ENCODE peak calls at places on chromosomes 16 and 17, in five cellular contexts. One of them, this sample, is unnamed.

GRCh38 chr17:29588561-29589411 is 662 bp downstream of the GIT1 start:
- DNase-seq in HTR-8/SVneo: peak
- DNase-seq in AG09309: no peak
- DNase-seq in hypothalamus: peak
- DNase-seq in T-helper 17 cell: peak
- DNase-seq in this sample: peak

GRCh38 chr17:42296012-42296411 is 7.7 kb downstream of the STAT5A start:
- DNase-seq in HTR-8/SVneo: no peak
- DNase-seq in AG09309: no peak
- DNase-seq in hypothalamus: no peak
- DNase-seq in T-helper 17 cell: no peak
- DNase-seq in this sample: no peak

GRCh38 chr17:4610162-4610561 is 25.8 kb downstream of the SMTNL2 start:
- DNase-seq in HTR-8/SVneo: no peak
- DNase-seq in AG09309: no peak
- DNase-seq in hypothalamus: no peak
- DNase-seq in T-helper 17 cell: no peak
- DNase-seq in this sample: no peak

GRCh38 chr17:8556074-8556473 is 74.5 kb downstream of the MYH10 start:
- DNase-seq in HTR-8/SVneo: no peak
- DNase-seq in AG09309: no peak
- DNase-seq in hypothalamus: no peak
- DNase-seq in T-helper 17 cell: no peak
- DNase-seq in this sample: no peak

GRCh38 chr16:47460301-47460754 is 535 bp downstream of the ITFG1 start:
- DNase-seq in HTR-8/SVneo: peak
- DNase-seq in AG09309: no peak
- DNase-seq in hypothalamus: no peak
- DNase-seq in T-helper 17 cell: no peak
- DNase-seq in this sample: no peak

GRCh38 chr16:56364865-56365264 is 60.5 kb downstream of the AMFR start:
- DNase-seq in HTR-8/SVneo: no peak
- DNase-seq in AG09309: no peak
- DNase-seq in hypothalamus: no peak
- DNase-seq in T-helper 17 cell: no peak
- DNase-seq in this sample: no peak

GRCh38 chr16:11296706-11297491 is 15.8 kb upstream of the PRM1 start:
- DNase-seq in HTR-8/SVneo: no peak
- DNase-seq in AG09309: no peak
- DNase-seq in hypothalamus: no peak
- DNase-seq in T-helper 17 cell: no peak
- DNase-seq in this sample: no peak

GRCh38 chr17:66717680-66718079 is 117.2 kb upstream of the CACNG5 start:
- DNase-seq in HTR-8/SVneo: no peak
- DNase-seq in AG09309: no peak
- DNase-seq in hypothalamus: no peak
- DNase-seq in T-helper 17 cell: no peak
- DNase-seq in this sample: no peak

GRCh38 chr16:53052519-53053501 is at the start of gene CHD9NB:
- DNase-seq in HTR-8/SVneo: peak
- DNase-seq in AG09309: peak
- DNase-seq in hypothalamus: no peak
- DNase-seq in T-helper 17 cell: no peak
- DNase-seq in this sample: no peak

GRCh38 chr16:57949595-57950238 is 21.2 kb downstream of the CNGB1 start:
- DNase-seq in HTR-8/SVneo: no peak
- DNase-seq in AG09309: no peak
- DNase-seq in hypothalamus: no peak
- DNase-seq in T-helper 17 cell: no peak
- DNase-seq in this sample: no peak

GRCh38 chr17:81664051-81664470 is 2.3 kb downstream of the OXLD1 start:
- DNase-seq in HTR-8/SVneo: no peak
- DNase-seq in AG09309: no peak
- DNase-seq in hypothalamus: no peak
- DNase-seq in T-helper 17 cell: no peak
- DNase-seq in this sample: no peak

GRCh38 chr16:79089735-79090284 is 510.7 kb downstream of the MAF start:
- DNase-seq in HTR-8/SVneo: no peak
- DNase-seq in AG09309: no peak
- DNase-seq in hypothalamus: peak
- DNase-seq in T-helper 17 cell: no peak
- DNase-seq in this sample: peak

GRCh38 chr16:70395345-70395901 is 43.5 kb downstream of the ST3GAL2 start:
- DNase-seq in HTR-8/SVneo: peak
- DNase-seq in AG09309: no peak
- DNase-seq in hypothalamus: peak
- DNase-seq in T-helper 17 cell: peak
- DNase-seq in this sample: peak

GRCh38 chr17:7340179-7340578 is 3.9 kb downstream of the ACAP1 start:
- DNase-seq in HTR-8/SVneo: no peak
- DNase-seq in AG09309: no peak
- DNase-seq in hypothalamus: no peak
- DNase-seq in T-helper 17 cell: no peak
- DNase-seq in this sample: no peak

GRCh38 chr16:2968368-2968737 is 795 bp upstream of the PAQR4 start:
- DNase-seq in HTR-8/SVneo: no peak
- DNase-seq in AG09309: no peak
- DNase-seq in hypothalamus: no peak
- DNase-seq in T-helper 17 cell: no peak
- DNase-seq in this sample: no peak

GRCh38 chr16:51224317-51224716 is 73.2 kb upstream of the SALL1 start:
- DNase-seq in HTR-8/SVneo: no peak
- DNase-seq in AG09309: no peak
- DNase-seq in hypothalamus: no peak
- DNase-seq in T-helper 17 cell: no peak
- DNase-seq in this sample: no peak

GRCh38 chr16:57485091-57485915 is 990 bp downstream of the DOK4 start:
- DNase-seq in HTR-8/SVneo: no peak
- DNase-seq in AG09309: no peak
- DNase-seq in hypothalamus: no peak
- DNase-seq in T-helper 17 cell: no peak
- DNase-seq in this sample: no peak

GRCh38 chr17:45676695-45677094 is 107.4 kb upstream of the CRHR1 start:
- DNase-seq in HTR-8/SVneo: no peak
- DNase-seq in AG09309: no peak
- DNase-seq in hypothalamus: no peak
- DNase-seq in T-helper 17 cell: no peak
- DNase-seq in this sample: no peak

GRCh38 chr17:76243826-76244679 is 3.8 kb upstream of the RNF157 start:
- DNase-seq in HTR-8/SVneo: no peak
- DNase-seq in AG09309: no peak
- DNase-seq in hypothalamus: no peak
- DNase-seq in T-helper 17 cell: no peak
- DNase-seq in this sample: no peak

GRCh38 chr17:1123397-1124237 is 56.2 kb downstream of the ABR start:
- DNase-seq in HTR-8/SVneo: no peak
- DNase-seq in AG09309: no peak
- DNase-seq in hypothalamus: peak
- DNase-seq in T-helper 17 cell: no peak
- DNase-seq in this sample: no peak